ENCODE peak calls at places on chromosomes 1 and 21, in five cellular contexts. P is gastrocnemius medialis, W is H1, S is uterus, F is heart left ventricle. R is an unnamed sample.

GRCh38 chr1:40218333-40218732 is 29.4 kb upstream of the TMCO2 start:
- DNase-seq in P (no peak), W (no peak), S (no peak), F (no peak), R (no peak)

GRCh38 chr1:199684686-199685273 is 342.7 kb upstream of the NR5A2 start:
- DNase-seq in P (no peak), W (no peak), S (no peak), F (no peak), R (peak; percentile 19)

GRCh38 chr1:54995835-54996234 is 2.9 kb upstream of the BSND start:
- DNase-seq in P (no peak), W (no peak), S (no peak), F (no peak), R (no peak)

GRCh38 chr1:201166964-201167624 is 12.8 kb upstream of the TMEM9 start:
- DNase-seq in P (no peak), W (no peak), S (no peak), F (no peak), R (peak; percentile 56)

GRCh38 chr1:239107676-239108075 is 278.7 kb upstream of the CHRM3 start:
- DNase-seq in P (no peak), W (no peak), S (no peak), F (no peak), R (no peak)

GRCh38 chr1:231724876-231725647 is 98.5 kb downstream of the DISC1 start:
- DNase-seq in P (peak; percentile 14), W (peak; percentile 71), S (no peak), F (peak; percentile 34), R (no peak)

GRCh38 chr21:26717146-26717739 is 128.0 kb downstream of the ADAMTS1 start:
- DNase-seq in P (no peak), W (no peak), S (no peak), F (no peak), R (no peak)

GRCh38 chr1:48794815-48795214 is 18.1 kb upstream of the BEND5 start:
- DNase-seq in P (no peak), W (no peak), S (no peak), F (no peak), R (no peak)

GRCh38 chr1:113124366-113124765 is 51.4 kb downstream of the LRIG2 start:
- DNase-seq in P (no peak), W (no peak), S (no peak), F (no peak), R (no peak)

GRCh38 chr1:93662481-93663190 is 19.0 kb downstream of the BCAR3 start:
- DNase-seq in P (no peak), W (no peak), S (no peak), F (no peak), R (no peak)

GRCh38 chr1:28663871-28664470 is 4.6 kb upstream of the GMEB1 start:
- DNase-seq in P (no peak), W (no peak), S (no peak), F (no peak), R (no peak)

GRCh38 chr1:164836614-164837018 is 277.6 kb downstream of the PBX1 start:
- DNase-seq in P (no peak), W (no peak), S (no peak), F (peak; percentile 47), R (no peak)

GRCh38 chr21:42878678-42878992 is 704 bp downstream of the WDR4 start:
- DNase-seq in P (no peak), W (no peak), S (no peak), F (no peak), R (peak; percentile 25)

GRCh38 chr1:175774921-175775320 is 31.5 kb upstream of the TNR start:
- DNase-seq in P (no peak), W (peak; percentile 47), S (no peak), F (no peak), R (peak; percentile 34)

GRCh38 chr1:150409504-150410362 is 45.8 kb downstream of the RPRD2 start:
- DNase-seq in P (no peak), W (no peak), S (no peak), F (no peak), R (no peak)

GRCh38 chr1:6427445-6428390 is 3.1 kb downstream of the ESPN start:
- DNase-seq in P (no peak), W (no peak), S (no peak), F (no peak), R (no peak)

DNA sequence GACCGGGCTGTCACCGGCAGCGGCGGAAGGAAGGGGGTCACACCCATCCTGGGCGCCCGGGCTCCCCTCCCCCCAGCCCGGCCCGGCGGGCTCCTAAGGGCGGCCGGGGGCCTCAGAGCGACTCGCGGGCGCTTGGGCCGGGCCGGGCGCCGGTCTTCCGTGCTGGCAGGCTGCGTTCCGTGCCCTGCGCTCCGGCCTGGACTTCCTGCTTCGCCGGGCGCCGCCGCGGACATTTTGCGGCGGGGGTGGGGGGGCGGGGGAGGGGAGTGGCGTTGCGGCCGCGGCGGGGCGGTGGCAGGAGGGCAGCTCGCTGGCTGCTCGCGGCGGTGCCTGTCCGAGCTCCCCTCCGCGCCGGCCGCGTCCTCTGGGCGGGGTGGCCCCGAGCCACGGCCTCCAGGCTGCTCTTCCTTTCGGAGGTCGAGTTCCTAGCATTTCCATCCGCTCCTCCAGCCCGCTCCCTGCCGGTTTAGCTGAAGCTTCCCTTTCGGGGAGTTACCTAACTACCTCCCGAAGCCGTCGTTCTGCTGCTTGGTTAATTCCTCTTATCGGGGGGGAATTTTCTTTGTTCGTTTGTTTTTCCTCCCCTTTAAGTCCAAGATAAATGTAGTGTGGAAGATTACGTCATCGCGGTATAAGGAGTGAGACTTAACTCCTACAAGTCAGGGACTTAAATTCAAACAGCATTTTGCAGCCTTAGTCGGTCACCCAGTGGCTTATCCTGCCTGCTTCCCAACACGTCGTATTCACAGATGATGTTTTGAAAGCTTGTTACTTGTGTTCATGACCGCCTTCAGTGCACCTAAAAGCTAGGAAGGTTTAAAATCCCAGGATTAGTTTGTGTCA is 730 bp downstream of the CDC42 start:
- DNase-seq in P (peak; percentile 50), W (peak; percentile 65), S (peak; percentile 51), F (peak; percentile 75), R (peak; percentile 91)
- TF ChIP-seq CTCF in P (no peak), W (no peak), S (no peak), F (no peak), R (no peak)

GRCh38 chr1:156813750-156814570 is 2.7 kb downstream of the SH2D2A start:
- DNase-seq in P (peak; percentile 51), W (peak; percentile 91), S (peak; percentile 49), F (peak; percentile 72), R (no peak)
- TF ChIP-seq POLR2A in P (no peak), W (peak; percentile 75), S (no peak), F (no peak), R (no peak)

DNA sequence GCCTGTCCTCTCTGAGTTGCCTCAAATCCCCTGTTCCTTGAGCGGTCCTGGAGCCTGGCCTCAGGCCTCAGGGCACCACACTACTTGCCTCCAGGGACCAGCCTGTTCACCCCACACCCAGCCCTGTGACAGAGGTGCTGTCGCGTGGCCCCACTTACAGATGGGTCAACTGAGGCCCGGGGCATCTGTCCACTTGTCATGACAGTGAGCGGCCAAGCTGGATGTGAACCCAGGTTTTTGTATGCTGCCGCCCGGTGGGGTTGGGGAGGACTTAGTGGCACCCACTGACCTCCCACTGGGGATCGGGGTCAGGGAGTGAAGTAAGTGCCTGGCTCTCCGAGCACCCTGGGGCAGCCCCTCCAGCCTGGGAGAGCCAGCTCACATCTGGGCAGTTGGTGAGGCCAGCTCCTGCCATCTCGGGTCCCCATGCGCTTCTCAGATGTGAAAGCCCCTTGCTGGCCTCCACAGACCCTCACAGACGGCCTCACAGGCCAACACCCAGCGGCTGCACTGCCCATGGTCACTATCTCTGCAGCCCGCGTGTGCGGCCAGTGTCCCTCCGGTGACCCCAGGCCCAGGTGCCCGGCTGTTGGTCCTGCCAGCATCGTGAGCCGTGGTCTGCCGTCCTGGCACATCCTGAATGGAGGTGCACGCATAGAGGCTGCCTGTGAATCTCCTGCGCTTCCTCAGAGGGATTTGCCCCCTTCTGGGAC is 9.3 kb upstream of the FAAP20 start:
- DNase-seq in P (no peak), W (no peak), S (peak; percentile 60), F (no peak), R (no peak)
- H3K4me3 ChIP-seq in P (peak overlapping the region; percentile 77), W (peak overlapping the region; percentile 43), S (peak overlapping the region; percentile 46), F (peak overlapping the region; percentile 56), R (no peak overlapping the region)

GRCh38 chr1:153750026-153750995 is 22.5 kb downstream of the INTS3 start:
- DNase-seq in P (peak; percentile 81), W (no peak), S (peak; percentile 73), F (no peak), R (no peak)
- TF ChIP-seq CTCF in P (no peak), W (no peak), S (no peak), F (no peak), R (no peak)

GRCh38 chr1:26848947-26849774 is 13.8 kb upstream of the SFN start:
- DNase-seq in P (no peak), W (no peak), S (peak; percentile 72), F (no peak), R (no peak)
- TF ChIP-seq POLR2A in P (no peak), W (no peak), S (no peak), F (no peak), R (no peak)

DNA sequence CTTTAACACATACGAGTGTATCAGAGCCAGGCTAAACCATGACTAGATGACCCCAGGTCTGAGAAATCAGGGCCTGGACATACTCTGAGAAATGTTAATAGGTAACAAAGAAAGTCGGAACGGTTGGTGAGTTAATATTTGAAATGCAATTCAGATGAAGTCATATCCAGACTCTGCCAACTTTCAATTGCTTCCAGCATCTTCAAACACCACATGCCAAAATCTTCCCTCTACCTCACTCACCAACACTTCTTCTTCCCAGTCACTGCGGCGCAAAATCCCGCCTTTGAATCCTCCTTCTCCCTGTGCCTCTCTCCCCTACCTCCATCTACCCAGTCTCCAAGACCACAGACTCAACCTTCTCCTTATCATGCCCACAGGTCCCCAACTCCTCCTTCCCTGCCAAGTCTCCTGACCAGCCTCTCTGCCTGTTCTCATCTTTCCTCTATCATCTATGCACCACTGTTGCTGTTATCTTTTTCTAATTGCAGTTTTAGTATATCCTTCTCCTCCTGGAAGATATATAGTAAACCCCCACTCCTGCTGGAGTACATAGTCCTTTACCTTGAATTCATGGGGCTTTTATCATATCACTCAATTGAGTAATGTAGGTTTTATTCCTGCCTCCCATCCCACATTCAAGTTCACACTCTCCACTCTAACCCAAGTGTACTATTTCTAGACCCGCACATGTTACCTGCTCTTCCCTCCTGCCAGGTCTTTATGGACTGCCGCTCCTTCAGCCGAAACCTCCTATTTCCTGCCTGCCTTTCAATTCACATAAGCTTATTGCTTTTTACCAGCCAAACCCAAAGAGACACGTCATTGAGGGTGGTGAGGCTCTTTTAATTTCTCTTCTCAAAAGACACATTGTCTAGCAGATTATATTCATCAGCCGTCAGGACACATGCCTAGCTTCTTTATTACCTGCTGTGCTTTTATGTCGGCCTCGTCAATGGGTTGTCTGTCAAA is 41.5 kb downstream of the ZBTB18 start:
- DNase-seq in P (no peak), W (no peak), S (no peak), F (no peak), R (no peak)
- H3K4me3 ChIP-seq in P (no peak overlapping the region), W (no peak overlapping the region), S (no peak overlapping the region), F (no peak overlapping the region), R (no peak overlapping the region)

DNA sequence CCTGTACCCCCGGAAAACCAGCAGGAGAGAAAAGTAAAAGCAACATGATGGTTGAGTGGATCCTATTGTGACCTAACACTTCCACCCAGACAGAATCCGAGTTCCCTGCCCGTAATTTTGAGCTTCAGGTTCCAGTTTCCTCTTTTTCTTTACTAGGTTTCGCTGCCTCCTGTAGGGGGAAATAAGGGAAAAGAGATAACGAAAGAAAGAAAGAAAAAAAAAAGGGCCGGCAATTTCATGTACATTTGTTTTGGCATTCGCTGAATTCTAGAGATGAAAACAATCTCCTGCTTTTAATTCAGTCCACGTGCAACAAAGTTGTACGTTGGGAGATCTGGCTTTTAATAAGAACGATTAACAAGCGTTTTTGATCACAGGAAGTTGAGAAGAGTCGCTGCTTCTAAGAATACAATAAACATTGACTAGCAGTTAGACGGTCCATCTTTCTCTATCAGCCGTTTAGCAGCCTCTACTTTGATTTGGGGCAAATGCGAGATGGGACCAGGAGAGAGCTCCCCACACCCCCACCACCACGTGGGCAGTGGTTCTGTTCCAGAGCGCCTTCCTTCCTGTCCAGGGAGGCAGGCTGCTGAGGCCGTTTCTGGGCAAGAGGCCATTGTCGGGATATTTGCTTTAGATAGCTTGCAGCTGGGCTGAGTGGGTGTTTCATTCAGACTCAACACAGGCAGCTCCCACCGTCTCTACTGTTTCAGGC is 155.9 kb upstream of the RUNX1 start:
- DNase-seq in P (peak; percentile 49), W (no peak), S (peak; percentile 76), F (peak; percentile 91), R (peak; percentile 88)
- TF ChIP-seq CTCF in P (no peak), W (no peak), S (no peak), F (no peak), R (no peak)

R was measured in lower leg skin.